ENCODE peak calls at places on chromosomes 6 and 20, in five cellular contexts. T, F, Q, B and U are unnamed samples.

GRCh38 chr20:45345104-45345936 is 2.9 kb downstream of the SDC4 start:
- DNase-seq in T (no peak), B (no peak), Q (no peak), F (no peak), U (no peak)

GRCh38 chr6:87887266-87887665 is 160.4 kb upstream of the SPACA1 start:
- DNase-seq in B (no peak), F (no peak), Q (no peak), T (no peak), U (no peak)

GRCh38 chr20:63044204-63044600 is 37.4 kb upstream of the BHLHE23 start:
- DNase-seq in F (no peak), T (no peak), Q (no peak), B (no peak), U (no peak)

GRCh38 chr20:24808616-24809015 is 140.5 kb upstream of the CST7 start:
- DNase-seq in T (no peak), B (no peak), F (no peak), Q (no peak), U (no peak)

GRCh38 chr6:19024737-19025136 is 637.6 kb downstream of the RNF144B start:
- DNase-seq in T (no peak), Q (no peak), B (no peak), F (peak), U (no peak)

GRCh38 chr6:129102741-129103140 is 219.8 kb downstream of the LAMA2 start:
- DNase-seq in B (no peak), T (peak), F (no peak), Q (no peak), U (no peak)

GRCh38 chr6:18053555-18054445 is 66.4 kb upstream of the KIF13A start:
- DNase-seq in T (no peak), B (no peak), Q (no peak), F (no peak), U (no peak)

GRCh38 chr6:68252632-68253031 is 382.4 kb upstream of the ADGRB3 start:
- DNase-seq in T (no peak), Q (no peak), F (no peak), B (no peak), U (no peak)

GRCh38 chr20:59808729-59809381 is 124.6 kb downstream of the SYCP2 start:
- DNase-seq in T (peak), B (no peak), F (no peak), Q (peak), U (no peak)

GRCh38 chr20:18380908-18381529 is 85.8 kb downstream of the DZANK1 start:
- DNase-seq in B (no peak), F (no peak), T (no peak), Q (no peak), U (no peak)

GRCh38 chr6:148044261-148044731 is 298.3 kb upstream of the SASH1 start:
- DNase-seq in T (peak), Q (no peak), F (no peak), B (no peak), U (no peak)

GRCh38 chr20:35344354-35344837 is 52.2 kb upstream of the FAM83C start:
- DNase-seq in B (no peak), T (no peak), F (no peak), Q (no peak), U (no peak)

GRCh38 chr6:7580537-7580926 is 9.5 kb upstream of the SNRNP48 start:
- DNase-seq in F (no peak), T (no peak), B (no peak), Q (no peak), U (no peak)

GRCh38 chr6:51753635-51754034 is 333.8 kb downstream of the PKHD1 start:
- DNase-seq in T (no peak), F (no peak), Q (no peak), B (no peak), U (no peak)

GRCh38 chr6:53672232-53672631 is 6.7 kb upstream of the KLHL31 start:
- DNase-seq in B (no peak), F (no peak), T (no peak), Q (no peak), U (no peak)

GRCh38 chr6:33427585-33428218 is 7.8 kb downstream of the SYNGAP1 start:
- DNase-seq in B (peak), Q (peak), F (peak), T (no peak), U (peak)

GRCh38 chr6:30543824-30544223 is 12.5 kb downstream of the GNL1 start:
- DNase-seq in Q (no peak), B (no peak), F (no peak), T (no peak), U (peak)

GRCh38 chr6:38577492-38577891 is 62.2 kb downstream of the BTBD9 start:
- DNase-seq in B (no peak), F (no peak), T (no peak), Q (no peak), U (no peak)

GRCh38 chr6:14871196-14871595 is 374.7 kb upstream of the JARID2 start:
- DNase-seq in F (no peak), T (no peak), B (no peak), Q (no peak), U (no peak)

GRCh38 chr6:119147101-119148053 is 68.9 kb upstream of the FAM184A start:
- DNase-seq in F (peak), Q (no peak), B (no peak), T (peak), U (no peak)

GRCh38 chr6:130965657-130966056 is 97.4 kb downstream of the EPB41L2 start:
- DNase-seq in T (no peak), B (no peak), Q (no peak), F (no peak), U (no peak)

GRCh38 chr6:16625319-16626240 is 135.7 kb downstream of the ATXN1 start:
- DNase-seq in Q (no peak), T (no peak), B (no peak), F (no peak), U (no peak)

GRCh38 chr6:135002229-135002844 is 52.3 kb downstream of the HBS1L start:
- DNase-seq in Q (no peak), T (no peak), B (no peak), F (peak), U (peak)

GRCh38 chr6:127608554-127609270 is 31.7 kb downstream of the C6orf58 start:
- DNase-seq in Q (no peak), B (no peak), F (no peak), T (no peak), U (no peak)

GRCh38 chr6:127199470-127199869 is 67.2 kb upstream of the RNF146 start:
- DNase-seq in T (no peak), B (no peak), F (no peak), Q (no peak), U (no peak)

DNA sequence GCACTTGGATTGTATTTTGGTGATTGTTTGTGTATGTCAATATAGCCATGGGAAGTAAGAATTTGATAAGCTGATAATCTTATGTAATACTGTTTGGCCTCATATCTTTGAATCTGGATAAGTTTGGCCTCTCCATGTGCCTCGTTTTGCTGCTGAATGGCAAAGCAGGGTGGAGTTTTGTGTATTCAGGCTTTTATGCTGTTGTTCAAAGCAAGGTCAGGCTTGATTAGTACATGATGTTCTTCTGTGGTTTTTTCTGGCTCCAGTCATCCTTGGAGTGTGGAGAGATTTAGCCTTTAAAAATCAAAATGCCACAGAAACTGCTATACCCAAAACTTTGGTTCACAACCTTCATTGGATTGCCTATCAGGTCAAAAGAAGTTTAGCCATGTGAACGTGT is 728.9 kb upstream of the GJE1 start:
- DNase-seq in B (no peak), F (no peak), Q (no peak), T (no peak), U (no peak)
- H3K27ac ChIP-seq in B (no peak), F (no peak), Q (peak), T (no peak), U (no peak)

DNA sequence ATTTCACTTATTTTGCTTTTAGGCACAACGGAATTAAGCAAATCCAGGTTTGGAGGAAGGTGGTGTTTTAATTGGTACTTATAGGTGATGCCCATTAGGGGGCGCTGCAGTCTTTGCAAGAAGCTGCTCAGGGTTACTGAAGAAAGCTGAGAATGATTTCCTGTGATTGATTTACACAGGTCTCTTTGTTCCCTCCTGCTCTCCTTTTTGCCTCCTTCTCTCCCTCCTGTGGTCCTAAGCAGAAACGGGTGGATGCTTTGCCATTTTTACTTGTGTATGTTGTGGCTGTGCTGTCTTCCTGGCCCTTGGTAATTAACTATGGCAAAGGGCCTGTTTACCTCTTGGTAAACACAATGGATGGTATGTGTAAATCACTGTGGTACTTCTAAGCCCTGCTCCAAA is 97.8 kb downstream of the ANKS1A start:
- DNase-seq in T (peak), F (peak), B (peak), Q (peak), U (peak)
- H3K27ac ChIP-seq in T (no peak), F (no peak), B (no peak), Q (no peak), U (no peak)

DNA sequence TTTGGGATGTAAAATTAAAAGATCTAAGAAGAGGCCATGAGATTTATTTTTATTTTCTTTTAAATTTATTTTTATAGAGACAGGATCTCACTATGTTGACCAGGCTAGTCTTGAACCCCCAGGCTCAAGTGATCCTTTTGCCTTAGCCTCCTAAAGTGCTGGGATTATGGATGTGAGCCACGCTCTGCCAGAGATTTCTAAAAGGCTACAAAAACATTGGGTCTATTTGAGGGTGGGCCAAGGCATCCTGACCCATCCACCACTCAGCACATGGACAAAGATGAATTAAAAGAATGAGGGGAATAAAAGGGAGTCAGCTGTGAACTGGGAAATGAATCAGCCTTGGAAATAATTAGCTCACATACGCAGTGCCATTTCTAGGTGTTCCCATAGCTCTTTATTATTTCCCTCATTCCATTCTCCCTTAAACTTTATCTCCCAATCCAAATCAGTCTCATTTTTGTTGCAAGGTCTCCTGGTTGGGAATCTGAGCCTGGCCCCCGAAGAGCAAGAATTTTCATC is 67.1 kb downstream of the MKKS start:
- DNase-seq in Q (no peak), B (no peak), T (no peak), F (no peak), U (no peak)
- H3K27ac ChIP-seq in Q (no peak), B (no peak), T (no peak), F (peak), U (no peak)

GRCh38 chr20:33697129-33697528 is 10.9 kb upstream of the E2F1 start:
- DNase-seq in F (no peak), B (no peak), Q (no peak), T (no peak), U (no peak)

GRCh38 chr20:33693274-33693673 is 7.1 kb upstream of the E2F1 start:
- DNase-seq in B (no peak), Q (no peak), T (no peak), F (no peak), U (no peak)

GRCh38 chr20:33696448-33696847 is 10.3 kb upstream of the E2F1 start:
- DNase-seq in Q (no peak), F (no peak), T (no peak), B (no peak), U (no peak)

GRCh38 chr20:33693741-33694645 is 7.8 kb upstream of the E2F1 start:
- DNase-seq in Q (no peak), B (no peak), T (no peak), F (no peak), U (no peak)

GRCh38 chr20:33694666-33695065 is 8.5 kb upstream of the E2F1 start:
- DNase-seq in F (no peak), Q (no peak), B (no peak), T (no peak), U (no peak)
- H3K27ac ChIP-seq in F (no peak), Q (peak), B (no peak), T (no peak), U (no peak)

DNA sequence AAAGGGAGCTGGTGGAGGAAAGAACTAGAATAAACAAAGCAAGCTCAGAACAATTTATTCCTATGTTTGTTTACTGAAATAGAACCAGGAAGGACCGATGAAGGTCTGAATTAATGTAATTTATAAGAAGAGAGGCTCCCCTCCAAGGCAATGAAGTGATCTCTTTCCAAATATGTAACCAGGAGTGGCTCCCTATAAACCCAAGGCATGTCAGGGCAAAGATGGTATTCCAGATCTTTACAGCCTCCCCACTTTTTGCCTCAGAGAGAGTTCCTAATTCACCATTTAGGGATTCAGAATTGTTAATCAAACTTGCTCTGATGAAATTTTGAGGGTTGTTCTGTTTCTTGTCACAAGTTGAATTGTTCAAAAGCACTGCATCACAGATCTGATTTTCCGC is 88.8 kb downstream of the HDGFL1 start:
- DNase-seq in F (no peak), Q (no peak), T (no peak), B (no peak), U (no peak)
- H3K27ac ChIP-seq in F (no peak), Q (no peak), T (no peak), B (no peak), U (no peak)

DNA sequence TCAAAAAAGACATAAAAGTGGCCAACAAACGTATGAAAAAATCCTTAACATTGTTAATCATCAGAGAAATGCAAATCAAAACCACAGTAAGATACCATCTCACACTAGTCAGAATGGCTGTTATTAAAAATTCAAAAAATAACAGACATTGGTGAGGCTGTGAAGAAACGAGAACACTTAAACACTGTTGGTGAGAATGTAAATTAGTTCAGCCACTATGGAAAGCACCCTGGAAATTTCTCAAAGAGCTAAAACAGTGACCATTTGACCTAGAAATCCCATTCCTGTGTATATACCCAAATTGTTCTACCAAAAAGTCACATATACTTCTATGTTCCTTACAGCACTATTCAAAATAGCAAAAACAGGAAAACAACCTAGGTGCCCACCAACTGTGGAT is 24.9 kb upstream of the NT5E start:
- DNase-seq in Q (no peak), B (no peak), T (no peak), F (no peak), U (no peak)
- H3K27ac ChIP-seq in Q (no peak), B (no peak), T (no peak), F (no peak), U (no peak)